ENCODE peak calls at places on chromosome 2, in seven cellular contexts. I is RWPE1, C is T-helper 1 cell, L is DMS153, O is HT1080, H is spleen, Q is hypothalamus. W is an unnamed sample.
A peak's percentile ranks its signal among the peaks of the same experiment; 100 is the strongest.

GRCh38 chr2:174235680-174236079 is 12.7 kb downstream of the OLA1 start:
- DNase-seq in H (no peak), O (no peak), I (no peak), C (no peak), L (no peak), Q (no peak), W (no peak)

GRCh38 chr2:641501-642430 is 35.4 kb downstream of the TMEM18 start:
- DNase-seq in I (peak; percentile 25), Q (no peak), H (no peak), O (peak; percentile 56), L (peak; percentile 14), C (no peak), W (no peak)

GRCh38 chr2:148948865-148949264 is 73.8 kb downstream of the KIF5C start:
- DNase-seq in I (no peak), H (no peak), C (no peak), O (no peak), Q (no peak), L (no peak), W (no peak)

GRCh38 chr2:120447122-120447785 is 101.3 kb downstream of the INHBB start:
- DNase-seq in O (no peak), C (no peak), H (peak; percentile 67), I (no peak), Q (no peak), L (no peak), W (no peak)

GRCh38 chr2:226664140-226664539 is 135.5 kb downstream of the IRS1 start:
- DNase-seq in L (no peak), I (no peak), O (peak; percentile 43), Q (no peak), C (no peak), H (peak; percentile 68), W (no peak)

GRCh38 chr2:174518397-174518796 is 31.6 kb upstream of the GPR155 start:
- DNase-seq in Q (no peak), L (no peak), H (no peak), I (no peak), O (no peak), C (no peak), W (no peak)

GRCh38 chr2:122528061-122528460 is 772.6 kb downstream of the TSN start:
- DNase-seq in H (no peak), Q (no peak), O (peak; percentile 73), L (no peak), C (no peak), I (no peak), W (peak; percentile 21)

GRCh38 chr2:205680067-205680466 is 2.2 kb upstream of the NRP2 start:
- DNase-seq in L (peak; percentile 96), H (no peak), Q (peak; percentile 54), I (peak; percentile 43), O (peak; percentile 92), C (no peak), W (peak; percentile 89)

W was measured in foreskin keratinocyte.